ENCODE peak calls at places on chromosomes 6 and 20, in seven cellular contexts. One of them, this sample, is unnamed.

GRCh38 chr6:12012566-12013367 is 655 bp downstream of the HIVEP1 start:
- DNase-seq in prostate gland: peak; percentile 77
- DNase-seq in transverse colon: peak; percentile 70
- DNase-seq in stomach: peak; percentile 64
- DNase-seq in GM23338: peak; percentile 91
- DNase-seq in GM12878: peak; percentile 68
- DNase-seq in GM12892: peak; percentile 16
- DNase-seq in this sample: peak; percentile 84

GRCh38 chr20:46651091-46651962 is at the start of gene SLC13A3:
- DNase-seq in prostate gland: no peak
- DNase-seq in GM12892: no peak
- DNase-seq in transverse colon: no peak
- DNase-seq in GM23338: peak; percentile 82
- DNase-seq in GM12878: no peak
- DNase-seq in stomach: peak; percentile 46
- DNase-seq in this sample: no peak

GRCh38 chr20:41853803-41854202 is 235.6 kb upstream of the CHD6 start:
- DNase-seq in GM12892: no peak
- DNase-seq in GM23338: no peak
- DNase-seq in GM12878: no peak
- DNase-seq in transverse colon: no peak
- DNase-seq in prostate gland: no peak
- DNase-seq in stomach: no peak
- DNase-seq in this sample: no peak

GRCh38 chr6:120774275-120774674 is 560.0 kb downstream of the TBC1D32 start:
- DNase-seq in GM23338: no peak
- DNase-seq in stomach: no peak
- DNase-seq in prostate gland: no peak
- DNase-seq in GM12892: no peak
- DNase-seq in GM12878: no peak
- DNase-seq in transverse colon: no peak
- DNase-seq in this sample: no peak

GRCh38 chr20:47220161-47220582 is 136.3 kb downstream of the ZMYND8 start:
- DNase-seq in GM12892: peak; percentile 49
- DNase-seq in GM23338: peak; percentile 85
- DNase-seq in stomach: no peak
- DNase-seq in GM12878: no peak
- DNase-seq in prostate gland: no peak
- DNase-seq in transverse colon: peak; percentile 19
- DNase-seq in this sample: no peak

GRCh38 chr20:36591854-36592641 is 13.5 kb upstream of the RAB5IF start:
- DNase-seq in GM23338: peak; percentile 76
- DNase-seq in transverse colon: no peak
- DNase-seq in prostate gland: peak; percentile 27
- DNase-seq in GM12878: no peak
- DNase-seq in GM12892: no peak
- DNase-seq in stomach: no peak
- DNase-seq in this sample: no peak

GRCh38 chr20:17916365-17916996 is 52.1 kb downstream of the SNX5 start:
- DNase-seq in prostate gland: no peak
- DNase-seq in GM23338: no peak
- DNase-seq in stomach: no peak
- DNase-seq in GM12878: no peak
- DNase-seq in GM12892: no peak
- DNase-seq in transverse colon: no peak
- DNase-seq in this sample: peak; percentile 29

GRCh38 chr20:52864895-52865590 is 107.1 kb upstream of the TSHZ2 start:
- DNase-seq in transverse colon: no peak
- DNase-seq in GM23338: no peak
- DNase-seq in stomach: no peak
- DNase-seq in GM12892: no peak
- DNase-seq in GM12878: no peak
- DNase-seq in prostate gland: no peak
- DNase-seq in this sample: no peak

GRCh38 chr6:150775804-150776203 is 89.7 kb upstream of the MTHFD1L start:
- DNase-seq in stomach: no peak
- DNase-seq in GM12878: no peak
- DNase-seq in GM12892: no peak
- DNase-seq in prostate gland: no peak
- DNase-seq in GM23338: no peak
- DNase-seq in transverse colon: no peak
- DNase-seq in this sample: no peak

GRCh38 chr6:159701413-159701999 is 8.5 kb upstream of the SOD2 start:
- DNase-seq in GM12892: no peak
- DNase-seq in stomach: no peak
- DNase-seq in transverse colon: no peak
- DNase-seq in GM23338: no peak
- DNase-seq in GM12878: no peak
- DNase-seq in prostate gland: no peak
- DNase-seq in this sample: peak; percentile 80

GRCh38 chr6:39184906-39185580 is 44.2 kb downstream of the KCNK5 start:
- DNase-seq in stomach: peak; percentile 67
- DNase-seq in GM23338: no peak
- DNase-seq in GM12878: no peak
- DNase-seq in GM12892: no peak
- DNase-seq in prostate gland: no peak
- DNase-seq in transverse colon: peak; percentile 86
- DNase-seq in this sample: peak; percentile 49

GRCh38 chr6:167396659-167397490 is 72.0 kb downstream of the TTLL2 start:
- DNase-seq in GM12892: no peak
- DNase-seq in prostate gland: no peak
- DNase-seq in transverse colon: no peak
- DNase-seq in GM23338: no peak
- DNase-seq in GM12878: no peak
- DNase-seq in stomach: no peak
- DNase-seq in this sample: no peak

GRCh38 chr6:112332274-112332673 is 14.9 kb upstream of the RFPL4B start:
- DNase-seq in GM23338: no peak
- DNase-seq in transverse colon: no peak
- DNase-seq in GM12892: no peak
- DNase-seq in stomach: no peak
- DNase-seq in prostate gland: no peak
- DNase-seq in GM12878: no peak
- DNase-seq in this sample: no peak

GRCh38 chr6:27177454-27178000 is 70.0 kb upstream of the PRSS16 start:
- DNase-seq in transverse colon: peak; percentile 88
- DNase-seq in GM12892: peak; percentile 52
- DNase-seq in GM12878: no peak
- DNase-seq in stomach: peak; percentile 86
- DNase-seq in GM23338: peak; percentile 94
- DNase-seq in prostate gland: peak; percentile 71
- DNase-seq in this sample: peak; percentile 92

GRCh38 chr6:126701799-126702198 is 361.9 kb downstream of the CENPW start:
- DNase-seq in GM12892: no peak
- DNase-seq in prostate gland: no peak
- DNase-seq in GM12878: no peak
- DNase-seq in transverse colon: no peak
- DNase-seq in stomach: no peak
- DNase-seq in GM23338: no peak
- DNase-seq in this sample: no peak

GRCh38 chr6:5899216-5900045 is 107.3 kb downstream of the NRN1 start:
- DNase-seq in GM23338: no peak
- DNase-seq in stomach: no peak
- DNase-seq in transverse colon: no peak
- DNase-seq in prostate gland: no peak
- DNase-seq in GM12892: no peak
- DNase-seq in GM12878: no peak
- DNase-seq in this sample: no peak

GRCh38 chr20:19504251-19504650 is 253.8 kb upstream of the RIN2 start:
- DNase-seq in GM12878: no peak
- DNase-seq in prostate gland: no peak
- DNase-seq in transverse colon: no peak
- DNase-seq in GM12892: no peak
- DNase-seq in GM23338: no peak
- DNase-seq in stomach: no peak
- DNase-seq in this sample: no peak

GRCh38 chr6:137219664-137220252 is 573 bp upstream of the IFNGR1 start:
- DNase-seq in GM23338: no peak
- DNase-seq in GM12878: no peak
- DNase-seq in prostate gland: no peak
- DNase-seq in GM12892: no peak
- DNase-seq in transverse colon: no peak
- DNase-seq in stomach: no peak
- DNase-seq in this sample: no peak

GRCh38 chr6:137222376-137222775 is 3.2 kb upstream of the IFNGR1 start:
- DNase-seq in GM12878: no peak
- DNase-seq in prostate gland: peak; percentile 71
- DNase-seq in GM23338: no peak
- DNase-seq in GM12892: no peak
- DNase-seq in transverse colon: no peak
- DNase-seq in stomach: peak; percentile 46
- DNase-seq in this sample: no peak

GRCh38 chr6:137224890-137225198 is 5.7 kb upstream of the IFNGR1 start:
- DNase-seq in GM12892: no peak
- DNase-seq in transverse colon: no peak
- DNase-seq in GM12878: peak; percentile 70
- DNase-seq in stomach: no peak
- DNase-seq in GM23338: no peak
- DNase-seq in prostate gland: no peak
- DNase-seq in this sample: no peak

GRCh38 chr6:137226682-137227081 is 7.5 kb upstream of the IFNGR1 start:
- DNase-seq in prostate gland: no peak
- DNase-seq in transverse colon: no peak
- DNase-seq in GM23338: no peak
- DNase-seq in stomach: no peak
- DNase-seq in GM12892: no peak
- DNase-seq in GM12878: no peak
- DNase-seq in this sample: no peak

GRCh38 chr6:137223370-137224131 is 4.4 kb upstream of the IFNGR1 start:
- DNase-seq in GM23338: no peak
- DNase-seq in prostate gland: peak; percentile 69
- DNase-seq in stomach: peak; percentile 71
- DNase-seq in GM12892: no peak
- DNase-seq in GM12878: no peak
- DNase-seq in transverse colon: no peak
- DNase-seq in this sample: peak; percentile 75
- TF ChIP-seq POLR2AphosphoS5 in GM23338: no peak
- TF ChIP-seq POLR2AphosphoS5 in prostate gland: peak; percentile 84
- TF ChIP-seq POLR2AphosphoS5 in stomach: peak; percentile 46
- TF ChIP-seq POLR2AphosphoS5 in GM12892: no peak
- TF ChIP-seq POLR2AphosphoS5 in GM12878: no peak
- TF ChIP-seq POLR2AphosphoS5 in transverse colon: no peak
- TF ChIP-seq POLR2AphosphoS5 in this sample: peak; percentile 32

DNA sequence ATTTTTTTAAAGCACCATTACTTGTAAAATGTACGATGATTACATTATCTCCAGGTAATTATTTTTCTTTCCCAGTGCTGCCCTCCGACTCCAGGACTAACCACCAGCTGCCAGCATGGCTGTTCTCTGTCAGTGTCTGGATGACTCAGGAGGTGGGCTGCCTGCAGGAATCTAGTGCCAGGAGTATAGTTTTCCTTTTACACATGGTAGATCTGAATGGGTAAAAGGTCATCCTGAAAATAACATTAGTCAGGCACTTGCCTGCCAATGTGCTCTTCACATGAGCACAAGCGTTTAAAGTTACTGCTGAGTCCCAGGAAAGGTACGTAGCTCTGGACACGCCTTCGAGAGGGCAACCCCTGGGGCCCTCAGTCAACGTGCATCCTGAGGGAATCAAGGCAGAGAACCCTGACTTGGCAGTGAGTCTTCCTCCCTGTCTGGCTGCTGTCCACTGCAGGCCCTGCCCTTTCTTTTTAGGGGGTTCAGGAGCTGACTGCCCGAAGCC is 2.4 kb downstream of the DYNLT1 start:
- DNase-seq in stomach: peak; percentile 22
- DNase-seq in GM23338: no peak
- DNase-seq in GM12878: no peak
- DNase-seq in GM12892: no peak
- DNase-seq in prostate gland: no peak
- DNase-seq in transverse colon: no peak
- DNase-seq in this sample: peak; percentile 62
- TF ChIP-seq POLR2AphosphoS5 in stomach: no peak
- TF ChIP-seq POLR2AphosphoS5 in GM23338: no peak
- TF ChIP-seq POLR2AphosphoS5 in GM12878: no peak
- TF ChIP-seq POLR2AphosphoS5 in GM12892: no peak
- TF ChIP-seq POLR2AphosphoS5 in prostate gland: no peak
- TF ChIP-seq POLR2AphosphoS5 in transverse colon: no peak
- TF ChIP-seq POLR2AphosphoS5 in this sample: no peak

GRCh38 chr20:61332016-61332975 is 80.2 kb downstream of the CDH4 start:
- DNase-seq in GM12878: no peak
- DNase-seq in transverse colon: no peak
- DNase-seq in GM23338: no peak
- DNase-seq in prostate gland: no peak
- DNase-seq in GM12892: no peak
- DNase-seq in stomach: no peak
- DNase-seq in this sample: peak; percentile 39

GRCh38 chr20:61331542-61331941 is 79.5 kb downstream of the CDH4 start:
- DNase-seq in GM12878: no peak
- DNase-seq in stomach: no peak
- DNase-seq in GM23338: no peak
- DNase-seq in transverse colon: no peak
- DNase-seq in GM12892: peak; percentile 26
- DNase-seq in prostate gland: no peak
- DNase-seq in this sample: no peak

GRCh38 chr20:61325718-61326117 is 73.7 kb downstream of the CDH4 start:
- DNase-seq in prostate gland: no peak
- DNase-seq in stomach: no peak
- DNase-seq in GM12878: no peak
- DNase-seq in GM23338: no peak
- DNase-seq in transverse colon: no peak
- DNase-seq in GM12892: no peak
- DNase-seq in this sample: no peak

GRCh38 chr20:61330441-61330840 is 78.4 kb downstream of the CDH4 start:
- DNase-seq in stomach: no peak
- DNase-seq in GM23338: no peak
- DNase-seq in transverse colon: no peak
- DNase-seq in prostate gland: no peak
- DNase-seq in GM12892: no peak
- DNase-seq in GM12878: no peak
- DNase-seq in this sample: no peak

GRCh38 chr20:61328906-61329558 is 77.0 kb downstream of the CDH4 start:
- DNase-seq in transverse colon: no peak
- DNase-seq in prostate gland: no peak
- DNase-seq in stomach: no peak
- DNase-seq in GM23338: no peak
- DNase-seq in GM12892: no peak
- DNase-seq in GM12878: no peak
- DNase-seq in this sample: no peak
- TF ChIP-seq POLR2AphosphoS5 in transverse colon: no peak
- TF ChIP-seq POLR2AphosphoS5 in prostate gland: no peak
- TF ChIP-seq POLR2AphosphoS5 in stomach: no peak
- TF ChIP-seq POLR2AphosphoS5 in GM23338: no peak
- TF ChIP-seq POLR2AphosphoS5 in GM12892: no peak
- TF ChIP-seq POLR2AphosphoS5 in GM12878: no peak
- TF ChIP-seq POLR2AphosphoS5 in this sample: no peak

DNA sequence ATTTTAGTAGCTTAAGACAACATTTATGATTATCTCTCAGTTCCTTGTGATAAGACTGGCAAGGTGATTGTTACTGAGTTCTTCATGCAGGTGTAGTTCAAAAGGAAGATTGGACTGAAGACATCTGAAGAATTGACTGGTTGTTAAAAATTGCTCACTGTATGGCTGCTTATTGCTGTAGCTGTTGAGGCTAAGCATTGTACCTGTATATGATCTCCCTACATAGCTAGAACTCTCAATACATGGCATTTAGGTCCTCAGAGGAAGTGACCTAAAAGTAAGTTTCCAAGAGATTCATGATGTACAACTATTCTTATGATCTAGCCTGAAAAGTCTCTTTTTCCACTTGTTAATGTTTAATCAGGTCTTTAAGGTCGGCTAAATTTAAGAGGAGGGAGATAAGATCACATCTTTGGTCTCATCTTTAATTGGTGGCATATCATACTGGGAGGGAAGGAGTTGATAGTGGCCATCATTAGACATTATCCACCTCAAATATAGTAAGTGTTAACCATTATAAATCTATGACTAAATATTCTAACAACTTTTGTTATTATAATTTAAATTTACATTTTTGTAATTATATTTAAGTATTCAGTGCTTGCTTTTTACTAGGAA is 401.2 kb upstream of the EPHA7 start:
- DNase-seq in GM12892: no peak
- DNase-seq in GM23338: no peak
- DNase-seq in transverse colon: no peak
- DNase-seq in prostate gland: no peak
- DNase-seq in GM12878: no peak
- DNase-seq in stomach: no peak
- DNase-seq in this sample: no peak
- TF ChIP-seq POLR2AphosphoS5 in GM12892: no peak
- TF ChIP-seq POLR2AphosphoS5 in GM23338: peak; percentile 36
- TF ChIP-seq POLR2AphosphoS5 in transverse colon: no peak
- TF ChIP-seq POLR2AphosphoS5 in prostate gland: no peak
- TF ChIP-seq POLR2AphosphoS5 in GM12878: no peak
- TF ChIP-seq POLR2AphosphoS5 in stomach: no peak
- TF ChIP-seq POLR2AphosphoS5 in this sample: no peak